ENCODE peak calls at places on chromosome 7, in six cellular contexts. C is fibroblast of lung, P is endothelial cell, G is prostate gland, I is AG10803, H is bronchial epithelial cell. O is an unnamed sample.
A peak's percentile ranks its signal among the peaks of the same experiment; 100 is the strongest.

GRCh38 chr7:150631866-150632864 is at the start of gene GIMAP6:
- DNase-seq in C (no peak), P (no peak), G (no peak), I (no peak), H (no peak), O (no peak)

GRCh38 chr7:113267885-113268284 is 149.5 kb upstream of the SMIM30 start:
- DNase-seq in C (peak; percentile 63), P (no peak), G (no peak), I (peak; percentile 31), H (no peak), O (peak; percentile 36)

GRCh38 chr7:122682805-122683204 is 16.1 kb downstream of the RNF133 start:
- DNase-seq in C (no peak), P (no peak), G (no peak), I (no peak), H (no peak), O (no peak)

GRCh38 chr7:23462846-23463245 is 7.4 kb downstream of the IGF2BP3 start:
- DNase-seq in C (peak; percentile 64), P (peak; percentile 8), G (no peak), I (peak; percentile 44), H (peak; percentile 57), O (peak; percentile 20)

GRCh38 chr7:159197066-159197975 is 52.7 kb upstream of the VIPR2 start:
- DNase-seq in C (no peak), P (no peak), G (no peak), I (no peak), H (peak; percentile 10), O (peak; percentile 74)

GRCh38 chr7:154928136-154929005 is 74.6 kb downstream of the PAXIP1 start:
- DNase-seq in C (peak; percentile 71), P (no peak), G (peak; percentile 69), I (peak; percentile 91), H (peak; percentile 93), O (peak; percentile 93)

GRCh38 chr7:70893985-70894722 is 237.8 kb upstream of the GALNT17 start:
- DNase-seq in C (no peak), P (no peak), G (no peak), I (no peak), H (no peak), O (no peak)

GRCh38 chr7:124171068-124171467 is 138.2 kb upstream of the TMEM229A start:
- DNase-seq in C (no peak), P (peak; percentile 9), G (no peak), I (peak; percentile 25), H (peak; percentile 25), O (peak; percentile 63)

GRCh38 chr7:111987115-111987826 is 218.9 kb downstream of the DOCK4 start:
- DNase-seq in C (peak; percentile 65), P (no peak), G (no peak), I (peak; percentile 36), H (peak; percentile 67), O (peak; percentile 42)

GRCh38 chr7:80967536-80968297 is 48.9 kb upstream of the SEMA3C start:
- DNase-seq in C (peak; percentile 65), P (no peak), G (no peak), I (peak; percentile 71), H (no peak), O (no peak)

GRCh38 chr7:46450871-46451270 is 529.8 kb upstream of the IGFBP3 start:
- DNase-seq in C (peak; percentile 20), P (no peak), G (no peak), I (peak; percentile 36), H (no peak), O (no peak)

GRCh38 chr7:43652364-43652763 is 69.5 kb downstream of the STK17A start:
- DNase-seq in C (no peak), P (no peak), G (no peak), I (no peak), H (no peak), O (no peak)

GRCh38 chr7:148972360-148972759 is 55.9 kb downstream of the PDIA4 start:
- DNase-seq in C (no peak), P (no peak), G (no peak), I (no peak), H (no peak), O (no peak)

GRCh38 chr7:159098424-159098786 is 46.3 kb downstream of the VIPR2 start:
- DNase-seq in C (no peak), P (no peak), G (no peak), I (no peak), H (no peak), O (no peak)

GRCh38 chr7:16753102-16753931 is at the start of gene TSPAN13:
- DNase-seq in C (peak; percentile 83), P (peak; percentile 89), G (peak; percentile 94), I (peak; percentile 42), H (peak; percentile 94), O (peak; percentile 95)

GRCh38 chr7:140577656-140578055 is 63.0 kb downstream of the DENND2A start:
- DNase-seq in C (no peak), P (no peak), G (no peak), I (no peak), H (no peak), O (no peak)

GRCh38 chr7:108875139-108875538 is 305.5 kb downstream of the DNAJB9 start:
- DNase-seq in C (peak; percentile 16), P (no peak), G (no peak), I (peak; percentile 1), H (no peak), O (peak; percentile 56)
- TF ChIP-seq CTCF in C (no peak), P (no peak), G (no peak), I (no peak), H (no peak), O (peak; percentile 14)

DNA sequence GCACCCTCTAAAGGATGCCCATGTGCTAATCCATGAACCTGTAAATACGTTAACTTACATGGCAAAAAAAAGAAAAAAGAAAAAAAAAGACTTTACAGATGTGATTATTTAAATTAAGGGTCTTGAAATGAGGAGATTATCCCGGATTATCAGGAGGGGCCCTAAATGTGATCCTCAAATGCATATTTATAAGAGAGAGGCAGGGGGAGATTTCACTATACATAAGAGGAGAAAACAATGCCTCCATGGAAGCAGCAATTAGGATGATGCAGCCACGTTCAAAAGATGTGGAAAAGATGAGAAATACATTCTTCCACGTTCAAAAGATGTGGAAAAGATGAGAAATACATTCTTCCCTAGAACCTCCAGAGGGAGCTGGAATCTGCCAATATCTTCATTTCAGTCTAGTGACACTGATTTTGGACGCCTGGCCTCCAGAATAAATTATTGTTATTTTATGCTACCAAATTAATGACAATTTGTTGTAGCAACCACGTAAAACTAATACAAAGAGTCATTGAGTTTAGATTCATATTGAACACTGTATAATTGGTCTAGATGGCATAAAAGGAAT is 328.4 kb upstream of the GNAI1 start:
- DNase-seq in C (peak; percentile 3), P (no peak), G (no peak), I (peak; percentile 43), H (peak; percentile 19), O (peak; percentile 9)
- TF ChIP-seq CTCF in C (peak; percentile 47), P (no peak), G (no peak), I (peak; percentile 66), H (peak; percentile 24), O (peak; percentile 36)

DNA sequence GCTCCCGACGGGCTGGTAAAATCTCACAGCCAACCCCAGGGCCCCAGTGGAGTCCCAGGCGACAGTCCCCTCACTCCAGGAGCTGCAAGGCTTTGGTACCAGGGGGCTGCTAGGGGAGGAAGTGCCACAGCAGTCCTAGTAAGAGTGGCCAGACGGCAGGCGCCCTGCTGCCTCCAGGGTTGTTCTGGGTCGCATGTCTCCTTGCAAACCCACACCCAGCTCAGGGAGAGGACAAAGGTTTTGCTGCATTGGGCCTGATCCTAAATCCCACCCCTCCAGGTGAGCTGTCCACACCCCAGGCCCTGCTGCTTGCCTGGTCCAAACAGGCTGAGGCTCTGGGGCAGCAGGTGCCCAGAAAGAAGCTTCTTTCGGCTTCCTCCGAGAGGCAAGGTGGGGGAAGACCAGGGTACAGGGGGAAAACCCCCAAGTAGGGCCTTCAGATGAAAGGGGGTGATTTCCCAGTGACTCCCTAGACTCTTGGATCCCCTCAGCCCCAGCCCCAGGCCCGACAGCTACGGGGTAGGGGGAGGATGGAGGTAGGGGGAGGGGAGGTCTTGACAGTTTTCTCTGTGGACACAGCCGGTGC is 4.2 kb upstream of the KCP start:
- DNase-seq in C (no peak), P (no peak), G (no peak), I (no peak), H (no peak), O (no peak)
- TF ChIP-seq CTCF in C (no peak), P (no peak), G (no peak), I (no peak), H (no peak), O (no peak)

DNA sequence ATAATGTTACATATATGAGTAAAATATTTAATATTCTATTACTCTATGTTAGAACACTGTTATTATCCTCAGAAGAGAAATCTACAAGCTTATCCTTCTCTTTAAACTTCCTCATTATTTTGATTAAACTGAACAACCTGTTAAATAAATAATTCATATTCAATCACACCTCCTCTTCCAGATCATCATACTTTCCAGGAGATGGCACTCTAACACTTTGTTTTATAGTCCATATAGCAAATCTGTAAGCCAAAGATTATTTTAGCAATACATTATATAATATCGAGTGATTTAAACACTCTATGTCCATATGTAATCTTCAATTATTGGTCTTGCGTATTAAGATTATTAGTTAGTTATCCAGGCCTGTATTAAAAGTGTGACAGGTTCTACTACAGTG is 694.1 kb downstream of the ANKRD7 start:
- DNase-seq in C (peak; percentile 6), P (no peak), G (no peak), I (no peak), H (peak; percentile 58), O (peak; percentile 35)
- TF ChIP-seq CTCF in C (no peak), P (no peak), G (peak; percentile 43), I (no peak), H (peak; percentile 9), O (peak; percentile 42)

DNA sequence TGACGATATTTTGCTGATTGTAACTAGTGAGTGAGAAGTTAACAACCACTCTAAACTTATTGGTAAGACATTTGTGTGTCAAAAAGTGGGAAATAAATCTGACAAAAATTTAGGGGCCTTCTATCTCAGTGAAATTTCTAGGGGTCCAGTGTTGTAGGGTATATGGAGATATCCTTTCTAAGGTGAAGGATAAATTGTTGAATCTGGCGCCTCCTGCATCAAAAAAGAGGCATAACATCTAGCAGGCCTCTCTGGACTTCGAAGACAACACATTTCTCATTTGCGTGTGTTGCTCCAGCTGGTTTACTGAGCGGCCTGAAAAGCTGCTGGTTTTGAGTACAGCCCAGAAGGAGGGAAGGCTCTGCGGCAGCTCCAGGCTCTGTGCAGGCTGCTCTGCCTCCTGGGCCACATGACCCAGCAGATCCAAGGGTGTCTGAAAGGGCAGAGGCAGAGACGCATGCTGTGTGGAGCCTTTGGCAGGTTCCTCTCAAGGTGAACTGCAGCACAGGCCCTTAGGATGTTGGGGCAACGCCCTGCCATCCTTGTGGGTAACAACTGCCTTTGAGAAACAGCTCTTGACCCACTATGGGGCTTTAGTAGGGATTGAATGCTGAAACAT is 72.4 kb downstream of the LMBR1 start:
- DNase-seq in C (no peak), P (no peak), G (no peak), I (no peak), H (no peak), O (no peak)
- TF ChIP-seq CTCF in C (no peak), P (peak; percentile 44), G (no peak), I (peak; percentile 24), H (peak; percentile 30), O (peak; percentile 15)

GRCh38 chr7:30074422-30075030 is 46.3 kb downstream of the PLEKHA8 start:
- DNase-seq in C (peak; percentile 70), P (no peak), G (no peak), I (peak; percentile 55), H (peak; percentile 74), O (peak; percentile 59)
- TF ChIP-seq CTCF in C (peak; percentile 38), P (no peak), G (peak; percentile 58), I (peak; percentile 58), H (peak; percentile 48), O (peak; percentile 40)

O was measured in MCF 10A.